ENCODE peak calls at places on chromosomes 11 and 22, in five cellular contexts. O is spleen, Z is mucosa of descending colon, M is AG04449, G is K562. W is an unnamed sample.

GRCh38 chr11:29251738-29252137 is 765.1 kb downstream of the KCNA4 start:
- DNase-seq in O (no peak), Z (no peak), M (no peak), G (no peak), W (no peak)

GRCh38 chr11:8593935-8594909 is at the start of gene STK33:
- DNase-seq in O (peak), Z (peak), M (no peak), G (no peak), W (no peak)

GRCh38 chr11:19711911-19712280 is 741 bp upstream of the NAV2 start:
- DNase-seq in O (no peak), Z (no peak), M (no peak), G (no peak), W (no peak)

GRCh38 chr11:57637626-57638004 is 12.1 kb downstream of the YPEL4 start:
- DNase-seq in O (no peak), Z (no peak), M (no peak), G (no peak), W (no peak)

GRCh38 chr11:43918662-43919061 is 23.8 kb upstream of the C11orf96 start:
- DNase-seq in O (no peak), Z (no peak), M (no peak), G (no peak), W (no peak)

GRCh38 chr22:19876941-19877625 is 22.4 kb upstream of the GNB1L start:
- DNase-seq in O (peak), Z (no peak), M (no peak), G (no peak), W (no peak)

GRCh38 chr11:9875862-9876261 is 212.0 kb downstream of the SWAP70 start:
- DNase-seq in O (no peak), Z (no peak), M (no peak), G (no peak), W (no peak)

GRCh38 chr11:117273550-117274289 is 17.4 kb upstream of the BACE1-AS start:
- DNase-seq in O (no peak), Z (no peak), M (peak), G (no peak), W (peak)

GRCh38 chr11:45994421-45995341 is 72.2 kb downstream of the LARGE2 start:
- DNase-seq in O (no peak), Z (no peak), M (peak), G (peak), W (no peak)

GRCh38 chr22:20601308-20601707 is 93.9 kb downstream of the MED15 start:
- DNase-seq in O (no peak), Z (no peak), M (no peak), G (no peak), W (no peak)

GRCh38 chr11:117387992-117388765 is 60.5 kb downstream of the CEP164 start:
- DNase-seq in O (no peak), Z (no peak), M (peak), G (no peak), W (no peak)

GRCh38 chr11:74641905-74642304 is 49.5 kb downstream of the POLD3 start:
- DNase-seq in O (no peak), Z (no peak), M (no peak), G (peak), W (no peak)

GRCh38 chr22:36360871-36361383 is 26.8 kb downstream of the MYH9 start:
- DNase-seq in O (no peak), Z (no peak), M (no peak), G (no peak), W (no peak)

GRCh38 chr11:33021937-33022336 is 6.3 kb downstream of the DEPDC7 start:
- DNase-seq in O (no peak), Z (no peak), M (no peak), G (no peak), W (no peak)

GRCh38 chr11:6258571-6258998 is 1.1 kb upstream of the CCKBR start:
- DNase-seq in O (no peak), Z (no peak), M (no peak), G (no peak), W (no peak)

GRCh38 chr11:9232482-9232881 is 32.7 kb downstream of the DENND5A start:
- DNase-seq in O (no peak), Z (no peak), M (no peak), G (no peak), W (no peak)

GRCh38 chr22:49983148-49984042 is 22.8 kb downstream of the PIM3 start:
- DNase-seq in O (peak), Z (no peak), M (no peak), G (no peak), W (no peak)

GRCh38 chr11:73100578-73100977 is 41.5 kb downstream of the FCHSD2 start:
- DNase-seq in O (no peak), Z (no peak), M (no peak), G (no peak), W (no peak)

GRCh38 chr11:46890665-46891064 is 27.7 kb downstream of the LRP4 start:
- DNase-seq in O (no peak), Z (no peak), M (peak), G (no peak), W (no peak)

GRCh38 chr11:81874627-81875026 is 859.0 kb downstream of the FAM181B start:
- DNase-seq in O (no peak), Z (no peak), M (no peak), G (no peak), W (no peak)

GRCh38 chr11:27084407-27084985 is 43.9 kb downstream of the BBOX1 start:
- DNase-seq in O (no peak), Z (no peak), M (no peak), G (no peak), W (no peak)

GRCh38 chr22:24179478-24180210 is 1.6 kb upstream of the SUSD2 start:
- DNase-seq in O (no peak), Z (no peak), M (no peak), G (no peak), W (no peak)

GRCh38 chr11:64355078-64355940 is 3.7 kb upstream of the RPS6KA4 start:
- DNase-seq in O (peak), Z (peak), M (no peak), G (peak), W (peak)

GRCh38 chr11:119618208-119618909 is 110.6 kb downstream of the NECTIN1 start:
- DNase-seq in O (no peak), Z (peak), M (no peak), G (no peak), W (no peak)

GRCh38 chr11:27711725-27712124 is 11.5 kb upstream of the BDNF start:
- DNase-seq in O (no peak), Z (no peak), M (no peak), G (no peak), W (no peak)

GRCh38 chr22:27597703-27598444 is 203.7 kb downstream of the MN1 start:
- DNase-seq in O (peak), Z (no peak), M (no peak), G (peak), W (no peak)

GRCh38 chr22:37324340-37325023 is 42.2 kb downstream of the CYTH4 start:
- DNase-seq in O (no peak), Z (no peak), M (no peak), G (no peak), W (no peak)

GRCh38 chr22:17931400-17931825 is 92.9 kb downstream of the MICAL3 start:
- DNase-seq in O (no peak), Z (peak), M (no peak), G (no peak), W (no peak)

GRCh38 chr11:66848671-66849500 is 5.6 kb downstream of the RCE1 start:
- DNase-seq in O (peak), Z (no peak), M (no peak), G (no peak), W (no peak)
- H3K4me3 ChIP-seq in O (no peak), Z (no peak), M (no peak), G (no peak), W (no peak)

GRCh38 chr22:43442386-43443060 is 30.7 kb downstream of the MPPED1 start:
- DNase-seq in O (peak), Z (no peak), M (no peak), G (no peak), W (no peak)
- TF ChIP-seq CTCF in O (no peak), Z (no peak), M (no peak), G (no peak), W (no peak)

GRCh38 chr11:125513705-125514265 is 17.7 kb upstream of the FEZ1 start:
- DNase-seq in O (no peak), Z (no peak), M (no peak), G (no peak), W (no peak)
- H3K4me3 ChIP-seq in O (no peak), Z (no peak), M (no peak), G (no peak), W (no peak)

DNA sequence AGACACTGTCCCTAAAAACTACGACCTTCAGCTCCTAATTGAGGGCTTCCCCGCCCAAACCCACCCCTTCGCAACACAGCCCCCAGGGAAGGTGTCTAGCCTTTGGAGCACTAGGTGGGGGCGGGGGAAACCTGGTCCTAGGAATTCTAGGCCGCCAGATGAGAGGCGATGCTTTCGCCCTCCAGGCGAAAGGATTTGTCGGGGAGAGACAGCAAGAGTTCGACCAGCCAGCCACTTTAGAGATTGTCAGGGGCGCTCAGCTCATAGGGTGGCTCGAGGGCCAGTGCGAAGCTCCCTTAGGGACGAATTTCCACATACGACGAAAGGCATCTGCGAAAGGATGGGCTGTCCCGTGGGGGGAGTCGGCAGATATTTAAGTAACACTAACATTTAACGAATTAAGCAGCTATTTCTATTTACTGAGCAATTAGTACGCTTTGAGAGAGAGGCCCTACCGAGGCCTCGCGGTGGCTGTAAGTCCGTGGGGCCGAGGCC is 5.3 kb downstream of the CD248 start:
- DNase-seq in O (no peak), Z (no peak), M (no peak), G (no peak), W (no peak)
- TF ChIP-seq CTCF in O (no peak), Z (no peak), M (no peak), G (no peak), W (peak)

DNA sequence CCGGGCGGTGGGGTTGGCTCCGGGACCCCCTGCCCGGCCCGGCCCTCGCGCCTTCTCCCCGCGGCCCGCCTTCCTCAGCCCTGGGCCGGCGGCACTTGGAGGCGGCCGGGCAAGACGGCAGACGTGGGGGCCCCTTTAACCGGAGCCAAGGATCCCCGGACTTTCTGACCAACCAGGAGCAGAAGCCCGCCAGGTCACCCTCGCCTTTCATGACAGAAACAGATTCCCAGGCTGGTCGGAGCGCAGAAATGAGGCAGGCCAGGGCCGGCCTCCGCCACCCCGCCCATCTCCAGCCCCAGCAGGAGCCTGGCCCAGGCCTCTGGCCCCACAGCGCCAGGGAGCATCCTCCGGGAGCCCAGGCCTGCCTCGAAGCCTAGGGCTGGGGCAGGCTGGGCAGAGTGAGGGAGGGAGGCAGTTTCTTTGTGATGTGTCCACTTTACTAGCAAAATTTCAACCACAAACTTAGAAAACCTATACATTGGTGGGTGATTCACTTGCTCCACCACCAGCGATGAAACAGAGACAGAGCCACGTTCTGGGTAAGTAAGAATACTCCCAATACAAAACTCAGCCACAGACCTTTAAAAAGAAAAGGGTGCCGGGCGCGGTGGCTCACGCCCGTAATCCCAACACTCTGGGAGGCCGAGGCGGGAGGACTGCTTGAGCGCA is 22.5 kb downstream of the CDKN1C start:
- DNase-seq in O (no peak), Z (no peak), M (no peak), G (no peak), W (no peak)
- H3K4me3 ChIP-seq in O (no peak), Z (no peak), M (no peak), G (no peak), W (no peak)

GRCh38 chr11:109937968-109938367 is 155.2 kb upstream of the ZC3H12C start:
- DNase-seq in O (no peak), Z (no peak), M (no peak), G (no peak), W (no peak)
- TF ChIP-seq CTCF in O (no peak), Z (no peak), M (no peak), G (no peak), W (no peak)

GRCh38 chr11:78190374-78190773 is 1.7 kb downstream of the USP35 start:
- DNase-seq in O (peak), Z (no peak), M (no peak), G (no peak), W (no peak)
- H3K4me3 ChIP-seq in O (no peak), Z (no peak), M (peak), G (no peak), W (no peak)

GRCh38 chr11:2256293-2256913 is 14.0 kb downstream of the ASCL2 start:
- DNase-seq in O (peak), Z (no peak), M (no peak), G (no peak), W (no peak)
- TF ChIP-seq CTCF in O (no peak), Z (no peak), M (no peak), G (no peak), W (no peak)

GRCh38 chr11:105109855-105110750 is 29.5 kb downstream of the CARD18 start:
- DNase-seq in O (no peak), Z (peak), M (no peak), G (no peak), W (no peak)
- H3K4me3 ChIP-seq in O (no peak), Z (no peak), M (no peak), G (no peak), W (no peak)

W was measured in HFF-Myc.